ENCODE peak calls at places on chromosomes 12 and 14, in seven cellular contexts. One of them, this sample, is unnamed.
A peak's percentile ranks its signal among the peaks of the same experiment; 100 is the strongest.

GRCh38 chr12:117125275-117125613 is 26.0 kb upstream of the TESC start:
- DNase-seq in lung: no peak
- DNase-seq in heart right ventricle: no peak
- DNase-seq in right cardiac atrium: no peak
- DNase-seq in CD4-positive, alpha-beta T cell: no peak
- DNase-seq in tibial nerve: no peak
- DNase-seq in CD4-positive, CD25-positive, alpha-beta regulatory T cell: no peak
- DNase-seq in this sample: peak; percentile 45

GRCh38 chr14:73695997-73696396 is 18.2 kb downstream of the PNMA1 start:
- DNase-seq in lung: no peak
- DNase-seq in heart right ventricle: no peak
- DNase-seq in right cardiac atrium: no peak
- DNase-seq in CD4-positive, alpha-beta T cell: no peak
- DNase-seq in tibial nerve: no peak
- DNase-seq in CD4-positive, CD25-positive, alpha-beta regulatory T cell: no peak
- DNase-seq in this sample: no peak

GRCh38 chr14:56794557-56795283 is 15.6 kb downstream of the OTX2 start:
- DNase-seq in lung: no peak
- DNase-seq in heart right ventricle: no peak
- DNase-seq in right cardiac atrium: no peak
- DNase-seq in CD4-positive, alpha-beta T cell: no peak
- DNase-seq in tibial nerve: no peak
- DNase-seq in CD4-positive, CD25-positive, alpha-beta regulatory T cell: no peak
- DNase-seq in this sample: peak; percentile 78

GRCh38 chr14:101026341-101026740 is 122.8 kb upstream of the RTL1 start:
- DNase-seq in lung: no peak
- DNase-seq in heart right ventricle: no peak
- DNase-seq in right cardiac atrium: no peak
- DNase-seq in CD4-positive, alpha-beta T cell: no peak
- DNase-seq in tibial nerve: no peak
- DNase-seq in CD4-positive, CD25-positive, alpha-beta regulatory T cell: no peak
- DNase-seq in this sample: no peak

GRCh38 chr14:73696466-73697390 is 17.5 kb downstream of the PNMA1 start:
- DNase-seq in lung: no peak
- DNase-seq in heart right ventricle: no peak
- DNase-seq in right cardiac atrium: peak; percentile 22
- DNase-seq in CD4-positive, alpha-beta T cell: no peak
- DNase-seq in tibial nerve: no peak
- DNase-seq in CD4-positive, CD25-positive, alpha-beta regulatory T cell: no peak
- DNase-seq in this sample: no peak

GRCh38 chr12:29228474-29229157 is 79.5 kb downstream of the FAR2 start:
- DNase-seq in lung: no peak
- DNase-seq in heart right ventricle: no peak
- DNase-seq in right cardiac atrium: no peak
- DNase-seq in CD4-positive, alpha-beta T cell: no peak
- DNase-seq in tibial nerve: no peak
- DNase-seq in CD4-positive, CD25-positive, alpha-beta regulatory T cell: no peak
- DNase-seq in this sample: no peak

GRCh38 chr12:95633671-95634465 is 82.6 kb upstream of the USP44 start:
- DNase-seq in lung: no peak
- DNase-seq in heart right ventricle: no peak
- DNase-seq in right cardiac atrium: no peak
- DNase-seq in CD4-positive, alpha-beta T cell: no peak
- DNase-seq in tibial nerve: no peak
- DNase-seq in CD4-positive, CD25-positive, alpha-beta regulatory T cell: no peak
- DNase-seq in this sample: no peak

GRCh38 chr12:103097496-103097895 is 140.0 kb downstream of the ASCL1 start:
- DNase-seq in lung: no peak
- DNase-seq in heart right ventricle: no peak
- DNase-seq in right cardiac atrium: no peak
- DNase-seq in CD4-positive, alpha-beta T cell: no peak
- DNase-seq in tibial nerve: no peak
- DNase-seq in CD4-positive, CD25-positive, alpha-beta regulatory T cell: no peak
- DNase-seq in this sample: no peak

GRCh38 chr14:65054471-65055085 is 47.7 kb downstream of the MAX start:
- DNase-seq in lung: no peak
- DNase-seq in heart right ventricle: peak; percentile 23
- DNase-seq in right cardiac atrium: no peak
- DNase-seq in CD4-positive, alpha-beta T cell: no peak
- DNase-seq in tibial nerve: no peak
- DNase-seq in CD4-positive, CD25-positive, alpha-beta regulatory T cell: no peak
- DNase-seq in this sample: peak; percentile 18

GRCh38 chr12:12600659-12601058 is 11.0 kb upstream of the CREBL2 start:
- DNase-seq in lung: no peak
- DNase-seq in heart right ventricle: no peak
- DNase-seq in right cardiac atrium: peak; percentile 20
- DNase-seq in CD4-positive, alpha-beta T cell: no peak
- DNase-seq in tibial nerve: no peak
- DNase-seq in CD4-positive, CD25-positive, alpha-beta regulatory T cell: no peak
- DNase-seq in this sample: no peak

GRCh38 chr12:109793411-109793810 is 39.8 kb downstream of the TRPV4 start:
- DNase-seq in lung: no peak
- DNase-seq in heart right ventricle: no peak
- DNase-seq in right cardiac atrium: no peak
- DNase-seq in CD4-positive, alpha-beta T cell: no peak
- DNase-seq in tibial nerve: no peak
- DNase-seq in CD4-positive, CD25-positive, alpha-beta regulatory T cell: no peak
- DNase-seq in this sample: no peak

GRCh38 chr14:104293231-104293841 is 154.9 kb downstream of the KIF26A start:
- DNase-seq in lung: no peak
- DNase-seq in heart right ventricle: peak; percentile 2
- DNase-seq in right cardiac atrium: peak; percentile 6
- DNase-seq in CD4-positive, alpha-beta T cell: no peak
- DNase-seq in tibial nerve: no peak
- DNase-seq in CD4-positive, CD25-positive, alpha-beta regulatory T cell: no peak
- DNase-seq in this sample: peak; percentile 11

GRCh38 chr14:75379246-75379929 is 48.4 kb upstream of the JDP2 start:
- DNase-seq in lung: no peak
- DNase-seq in heart right ventricle: no peak
- DNase-seq in right cardiac atrium: no peak
- DNase-seq in CD4-positive, alpha-beta T cell: no peak
- DNase-seq in tibial nerve: no peak
- DNase-seq in CD4-positive, CD25-positive, alpha-beta regulatory T cell: no peak
- DNase-seq in this sample: no peak

GRCh38 chr14:75439989-75440388 is 12.2 kb downstream of the JDP2 start:
- DNase-seq in lung: no peak
- DNase-seq in heart right ventricle: no peak
- DNase-seq in right cardiac atrium: no peak
- DNase-seq in CD4-positive, alpha-beta T cell: no peak
- DNase-seq in tibial nerve: no peak
- DNase-seq in CD4-positive, CD25-positive, alpha-beta regulatory T cell: no peak
- DNase-seq in this sample: no peak

GRCh38 chr14:23492618-23493272 is 23.2 kb downstream of the NGDN start:
- DNase-seq in lung: no peak
- DNase-seq in heart right ventricle: no peak
- DNase-seq in right cardiac atrium: no peak
- DNase-seq in CD4-positive, alpha-beta T cell: no peak
- DNase-seq in tibial nerve: no peak
- DNase-seq in CD4-positive, CD25-positive, alpha-beta regulatory T cell: no peak
- DNase-seq in this sample: no peak

GRCh38 chr14:97848351-97848980 is 1051.3 kb downstream of the VRK1 start:
- DNase-seq in lung: no peak
- DNase-seq in heart right ventricle: no peak
- DNase-seq in right cardiac atrium: no peak
- DNase-seq in CD4-positive, alpha-beta T cell: no peak
- DNase-seq in tibial nerve: no peak
- DNase-seq in CD4-positive, CD25-positive, alpha-beta regulatory T cell: no peak
- DNase-seq in this sample: no peak

GRCh38 chr12:62724947-62725447 is 210.0 kb downstream of the PPM1H start:
- DNase-seq in lung: peak; percentile 80
- DNase-seq in heart right ventricle: no peak
- DNase-seq in right cardiac atrium: no peak
- DNase-seq in CD4-positive, alpha-beta T cell: no peak
- DNase-seq in tibial nerve: no peak
- DNase-seq in CD4-positive, CD25-positive, alpha-beta regulatory T cell: no peak
- DNase-seq in this sample: peak; percentile 49

GRCh38 chr12:62720661-62721330 is 214.2 kb downstream of the PPM1H start:
- DNase-seq in lung: no peak
- DNase-seq in heart right ventricle: no peak
- DNase-seq in right cardiac atrium: peak; percentile 58
- DNase-seq in CD4-positive, alpha-beta T cell: no peak
- DNase-seq in tibial nerve: peak; percentile 37
- DNase-seq in CD4-positive, CD25-positive, alpha-beta regulatory T cell: no peak
- DNase-seq in this sample: peak; percentile 78

GRCh38 chr12:62724285-62724684 is 210.7 kb downstream of the PPM1H start:
- DNase-seq in lung: no peak
- DNase-seq in heart right ventricle: no peak
- DNase-seq in right cardiac atrium: no peak
- DNase-seq in CD4-positive, alpha-beta T cell: no peak
- DNase-seq in tibial nerve: no peak
- DNase-seq in CD4-positive, CD25-positive, alpha-beta regulatory T cell: no peak
- DNase-seq in this sample: no peak

GRCh38 chr12:62725781-62726180 is 209.2 kb downstream of the PPM1H start:
- DNase-seq in lung: no peak
- DNase-seq in heart right ventricle: no peak
- DNase-seq in right cardiac atrium: no peak
- DNase-seq in CD4-positive, alpha-beta T cell: no peak
- DNase-seq in tibial nerve: no peak
- DNase-seq in CD4-positive, CD25-positive, alpha-beta regulatory T cell: no peak
- DNase-seq in this sample: no peak

DNA sequence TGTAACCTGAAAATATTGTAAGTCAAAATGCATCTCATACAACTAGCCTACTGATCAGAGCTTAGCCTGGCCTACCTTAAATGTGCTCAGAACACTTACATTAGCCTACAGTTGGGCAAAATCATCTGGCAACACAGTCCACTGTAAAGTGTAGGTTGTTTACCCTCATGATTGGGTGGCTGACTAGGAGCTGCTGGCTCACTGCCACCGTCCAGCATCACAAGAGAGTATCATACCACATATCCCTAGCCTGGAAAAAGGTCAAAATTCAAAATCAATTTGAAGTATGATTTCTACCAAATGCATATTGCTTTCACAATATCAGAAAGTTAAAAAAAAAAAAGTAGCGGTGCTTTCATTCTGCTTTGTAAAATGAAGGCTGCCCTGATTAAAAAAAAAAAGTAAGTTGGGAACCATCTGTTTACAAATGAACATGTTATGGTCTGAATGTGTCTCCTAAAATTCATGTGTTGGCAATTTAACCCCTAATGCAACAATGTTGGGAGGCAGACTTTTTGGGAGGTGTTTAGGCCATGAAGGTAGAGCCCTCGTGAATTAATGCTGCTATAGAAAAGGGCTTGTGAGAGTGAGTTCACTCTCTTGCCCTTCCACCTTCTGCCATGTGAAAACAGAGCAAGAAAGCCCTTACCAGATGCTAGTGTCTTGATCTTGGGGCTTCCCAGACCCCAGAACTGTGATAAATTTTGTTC is 211.8 kb downstream of the PPM1H start:
- DNase-seq in lung: no peak
- DNase-seq in heart right ventricle: no peak
- DNase-seq in right cardiac atrium: no peak
- DNase-seq in CD4-positive, alpha-beta T cell: no peak
- DNase-seq in tibial nerve: no peak
- DNase-seq in CD4-positive, CD25-positive, alpha-beta regulatory T cell: no peak
- DNase-seq in this sample: no peak
- H3K27me3 ChIP-seq in lung: no peaks in the 10 kb centered on the region
- H3K27me3 ChIP-seq in heart right ventricle: no peaks in the 10 kb centered on the region
- H3K27me3 ChIP-seq in right cardiac atrium: no peaks in the 10 kb centered on the region
- H3K27me3 ChIP-seq in CD4-positive, alpha-beta T cell: no peaks in the 10 kb centered on the region
- H3K27me3 ChIP-seq in tibial nerve: no peaks in the 10 kb centered on the region
- H3K27me3 ChIP-seq in CD4-positive, CD25-positive, alpha-beta regulatory T cell: peaks cover 2% of the 10 kb centered on the region
- H3K27me3 ChIP-seq in this sample: no peaks in the 10 kb centered on the region

GRCh38 chr14:95460647-95461478 is 55.6 kb downstream of the SYNE3 start:
- DNase-seq in lung: no peak
- DNase-seq in heart right ventricle: no peak
- DNase-seq in right cardiac atrium: peak; percentile 47
- DNase-seq in CD4-positive, alpha-beta T cell: no peak
- DNase-seq in tibial nerve: no peak
- DNase-seq in CD4-positive, CD25-positive, alpha-beta regulatory T cell: no peak
- DNase-seq in this sample: no peak
- H3K27me3 ChIP-seq in lung: no peaks in the 10 kb centered on the region
- H3K27me3 ChIP-seq in heart right ventricle: no peaks in the 10 kb centered on the region
- H3K27me3 ChIP-seq in right cardiac atrium: no peaks in the 10 kb centered on the region
- H3K27me3 ChIP-seq in CD4-positive, alpha-beta T cell: no peaks in the 10 kb centered on the region
- H3K27me3 ChIP-seq in tibial nerve: no peaks in the 10 kb centered on the region
- H3K27me3 ChIP-seq in CD4-positive, CD25-positive, alpha-beta regulatory T cell: no peaks in the 10 kb centered on the region
- H3K27me3 ChIP-seq in this sample: no peaks in the 10 kb centered on the region

GRCh38 chr14:71465316-71465715 is 466.9 kb upstream of the RGS6 start:
- DNase-seq in lung: no peak
- DNase-seq in heart right ventricle: no peak
- DNase-seq in right cardiac atrium: no peak
- DNase-seq in CD4-positive, alpha-beta T cell: no peak
- DNase-seq in tibial nerve: no peak
- DNase-seq in CD4-positive, CD25-positive, alpha-beta regulatory T cell: no peak
- DNase-seq in this sample: no peak
- H3K27me3 ChIP-seq in lung: no peaks in the 10 kb centered on the region
- H3K27me3 ChIP-seq in heart right ventricle: no peaks in the 10 kb centered on the region
- H3K27me3 ChIP-seq in right cardiac atrium: no peaks in the 10 kb centered on the region
- H3K27me3 ChIP-seq in CD4-positive, alpha-beta T cell: no peaks in the 10 kb centered on the region
- H3K27me3 ChIP-seq in tibial nerve: no peaks in the 10 kb centered on the region
- H3K27me3 ChIP-seq in CD4-positive, CD25-positive, alpha-beta regulatory T cell: no peaks in the 10 kb centered on the region
- H3K27me3 ChIP-seq in this sample: no peaks in the 10 kb centered on the region

GRCh38 chr12:53958128-53958527 is 3.4 kb downstream of the HOXC12 start:
- DNase-seq in lung: no peak
- DNase-seq in heart right ventricle: no peak
- DNase-seq in right cardiac atrium: no peak
- DNase-seq in CD4-positive, alpha-beta T cell: no peak
- DNase-seq in tibial nerve: no peak
- DNase-seq in CD4-positive, CD25-positive, alpha-beta regulatory T cell: no peak
- DNase-seq in this sample: peak; percentile 58

GRCh38 chr12:53955036-53955775 is 503 bp downstream of the HOXC12 start:
- DNase-seq in lung: no peak
- DNase-seq in heart right ventricle: no peak
- DNase-seq in right cardiac atrium: no peak
- DNase-seq in CD4-positive, alpha-beta T cell: no peak
- DNase-seq in tibial nerve: no peak
- DNase-seq in CD4-positive, CD25-positive, alpha-beta regulatory T cell: no peak
- DNase-seq in this sample: no peak

GRCh38 chr12:53955776-53956250 is 1.1 kb downstream of the HOXC12 start:
- DNase-seq in lung: no peak
- DNase-seq in heart right ventricle: no peak
- DNase-seq in right cardiac atrium: no peak
- DNase-seq in CD4-positive, alpha-beta T cell: no peak
- DNase-seq in tibial nerve: no peak
- DNase-seq in CD4-positive, CD25-positive, alpha-beta regulatory T cell: no peak
- DNase-seq in this sample: no peak

GRCh38 chr12:53956251-53956887 is 1.7 kb downstream of the HOXC12 start:
- DNase-seq in lung: no peak
- DNase-seq in heart right ventricle: no peak
- DNase-seq in right cardiac atrium: no peak
- DNase-seq in CD4-positive, alpha-beta T cell: no peak
- DNase-seq in tibial nerve: no peak
- DNase-seq in CD4-positive, CD25-positive, alpha-beta regulatory T cell: no peak
- DNase-seq in this sample: no peak

DNA sequence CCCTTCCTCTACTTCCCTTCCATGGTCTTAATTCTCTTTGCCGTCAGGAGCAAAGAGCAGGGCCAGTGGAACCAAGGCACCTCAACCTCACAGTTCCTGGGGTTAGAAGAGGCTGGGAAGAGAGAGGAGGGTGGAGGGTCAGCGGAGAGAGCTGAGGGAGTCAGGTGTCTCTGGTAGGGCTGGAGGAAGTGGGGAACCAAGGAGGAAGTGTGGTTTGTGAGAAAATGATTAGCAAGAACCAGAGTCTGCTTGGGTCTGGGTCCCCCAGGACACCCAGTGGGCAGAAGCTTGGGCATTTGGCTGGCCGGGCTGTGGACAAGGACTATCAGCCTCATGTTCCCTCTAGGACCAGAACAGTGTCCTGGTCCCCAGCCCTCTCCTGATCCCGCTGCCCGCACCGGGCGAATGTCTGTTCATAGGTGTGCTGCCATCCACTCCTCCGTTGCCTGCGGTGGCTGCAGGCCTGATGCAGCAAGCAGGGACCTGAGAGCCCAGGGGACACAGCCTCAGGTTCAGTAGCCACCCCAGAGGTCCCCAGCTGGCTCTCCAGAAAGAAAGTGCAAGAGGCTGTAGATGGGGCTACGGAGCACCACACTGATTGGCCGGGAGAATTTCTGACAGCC is 2.3 kb downstream of the HOXC12 start:
- DNase-seq in lung: no peak
- DNase-seq in heart right ventricle: no peak
- DNase-seq in right cardiac atrium: no peak
- DNase-seq in CD4-positive, alpha-beta T cell: no peak
- DNase-seq in tibial nerve: peak; percentile 7
- DNase-seq in CD4-positive, CD25-positive, alpha-beta regulatory T cell: no peak
- DNase-seq in this sample: no peak
- H3K27me3 ChIP-seq in lung: peaks cover 16% of the 10 kb centered on the region
- H3K27me3 ChIP-seq in heart right ventricle: peaks cover 99% of the 10 kb centered on the region
- H3K27me3 ChIP-seq in right cardiac atrium: no peaks in the 10 kb centered on the region
- H3K27me3 ChIP-seq in CD4-positive, alpha-beta T cell: peaks cover 99% of the 10 kb centered on the region
- H3K27me3 ChIP-seq in tibial nerve: peaks cover 17% of the 10 kb centered on the region
- H3K27me3 ChIP-seq in CD4-positive, CD25-positive, alpha-beta regulatory T cell: peaks cover 62% of the 10 kb centered on the region
- H3K27me3 ChIP-seq in this sample: peaks cover 49% of the 10 kb centered on the region

This sample was measured in WERI-Rb-1.